ENCODE peak calls at places on chromosomes 6 and 20, in nine cellular contexts. H is RPMI7951; E is BJ; G is dorsolateral prefrontal cortex; R is NCI-H1694 treated with DMSO at 0.1 percent for 48 hours; C is Daoy; X is CD4-positive, alpha-beta memory T cell; Y is iPS DF 19.7; F is upper lobe of right lung. U is an unnamed sample.
A peak's percentile ranks its signal among the peaks of the same experiment; 100 is the strongest.

GRCh38 chr6:47278545-47278944 is 31.2 kb downstream of the TNFRSF21 start:
- DNase-seq in H (peak; percentile 31), E (no peak), G (no peak), R (no peak), C (no peak), X (no peak), Y (no peak), F (no peak), U (no peak)

GRCh38 chr6:69584913-69585729 is 211.7 kb downstream of the LMBRD1 start:
- DNase-seq in H (no peak), E (peak; percentile 8), G (no peak), R (peak; percentile 27), C (no peak), X (peak; percentile 2), Y (no peak), F (no peak), U (peak; percentile 48)

GRCh38 chr6:142009647-142010046 is 123.1 kb upstream of the GJE1 start:
- DNase-seq in H (peak; percentile 93), E (peak; percentile 46), G (no peak), R (no peak), C (peak; percentile 55), X (no peak), Y (no peak), F (no peak), U (no peak)

GRCh38 chr6:44243345-44243744 is 3.6 kb upstream of the HSP90AB1 start:
- DNase-seq in H (no peak), E (no peak), G (no peak), R (no peak), C (no peak), X (no peak), Y (no peak), F (no peak), U (no peak)

GRCh38 chr20:13453367-13453766 is 185.4 kb downstream of the TASP1 start:
- DNase-seq in H (no peak), E (no peak), G (no peak), R (no peak), C (no peak), X (no peak), Y (no peak), F (no peak), U (no peak)

GRCh38 chr6:139699335-139699734 is 324.9 kb upstream of the CITED2 start:
- DNase-seq in H (peak; percentile 56), E (peak; percentile 52), G (no peak), R (no peak), C (no peak), X (no peak), Y (no peak), F (no peak), U (no peak)

GRCh38 chr20:47174844-47175243 is 181.7 kb downstream of the ZMYND8 start:
- DNase-seq in H (no peak), E (no peak), G (no peak), R (no peak), C (no peak), X (no peak), Y (no peak), F (no peak), U (no peak)

GRCh38 chr6:36639171-36639808 is 39.2 kb upstream of the CDKN1A start:
- DNase-seq in H (no peak), E (no peak), G (no peak), R (no peak), C (no peak), X (peak; percentile 22), Y (no peak), F (no peak), U (no peak)

GRCh38 chr20:37411408-37412306 is 65.7 kb downstream of the SRC start:
- DNase-seq in H (peak; percentile 41), E (no peak), G (no peak), R (peak; percentile 16), C (no peak), X (no peak), Y (no peak), F (no peak), U (no peak)

GRCh38 chr6:46652232-46652602 is 401 bp downstream of the CYP39A1 start:
- DNase-seq in H (no peak), E (no peak), G (no peak), R (no peak), C (no peak), X (no peak), Y (no peak), F (no peak), U (no peak)

GRCh38 chr6:33819021-33819420 is 15.2 kb upstream of the MLN start:
- DNase-seq in H (no peak), E (no peak), G (no peak), R (no peak), C (no peak), X (no peak), Y (no peak), F (no peak), U (no peak)

GRCh38 chr6:712805-713204 is 19.9 kb upstream of the EXOC2 start:
- DNase-seq in H (no peak), E (no peak), G (no peak), R (no peak), C (no peak), X (no peak), Y (no peak), F (no peak), U (no peak)

GRCh38 chr20:52280407-52280806 is 88.8 kb upstream of the ZFP64 start:
- DNase-seq in H (no peak), E (no peak), G (no peak), R (no peak), C (no peak), X (no peak), Y (no peak), F (no peak), U (no peak)

GRCh38 chr20:17066955-17067354 is 159.9 kb upstream of the PCSK2 start:
- DNase-seq in H (no peak), E (no peak), G (no peak), R (no peak), C (no peak), X (no peak), Y (no peak), F (no peak), U (no peak)

GRCh38 chr6:170095273-170095976 is 195.5 kb downstream of the DLL1 start:
- DNase-seq in H (no peak), E (no peak), G (peak; percentile 24), R (no peak), C (peak; percentile 1), X (no peak), Y (no peak), F (peak; percentile 49), U (no peak)

GRCh38 chr6:166775180-166775922 is 148.3 kb upstream of the RPS6KA2 start:
- DNase-seq in H (peak; percentile 65), E (no peak), G (peak; percentile 50), R (peak; percentile 23), C (peak; percentile 50), X (peak; percentile 73), Y (no peak), F (peak; percentile 67), U (peak; percentile 66)

GRCh38 chr6:24777227-24777626 is 2.5 kb downstream of the GMNN start:
- DNase-seq in H (no peak), E (no peak), G (no peak), R (no peak), C (no peak), X (no peak), Y (no peak), F (no peak), U (no peak)

GRCh38 chr20:37095609-37096414 is at the start of gene RBL1:
- DNase-seq in H (peak; percentile 92), E (peak; percentile 20), G (peak; percentile 78), R (peak; percentile 81), C (peak; percentile 89), X (peak; percentile 91), Y (peak; percentile 65), F (peak; percentile 92), U (peak; percentile 85)

GRCh38 chr6:156126535-156126934 is 650.6 kb upstream of the ARID1B start:
- DNase-seq in H (no peak), E (no peak), G (no peak), R (no peak), C (no peak), X (no peak), Y (no peak), F (no peak), U (no peak)

GRCh38 chr20:24970030-24970553 is 21.0 kb downstream of the CST7 start:
- DNase-seq in H (no peak), E (no peak), G (peak; percentile 9), R (no peak), C (no peak), X (no peak), Y (no peak), F (no peak), U (no peak)

GRCh38 chr6:10557886-10558285 is 36.7 kb downstream of the GCNT2 start:
- DNase-seq in H (no peak), E (no peak), G (no peak), R (no peak), C (no peak), X (no peak), Y (no peak), F (no peak), U (no peak)

GRCh38 chr20:43755851-43756250 is 29.0 kb upstream of the GTSF1L start:
- DNase-seq in H (peak; percentile 82), E (peak; percentile 30), G (no peak), R (no peak), C (no peak), X (no peak), Y (no peak), F (no peak), U (no peak)

GRCh38 chr6:128225610-128226009 is 294.8 kb downstream of the PTPRK start:
- DNase-seq in H (no peak), E (no peak), G (no peak), R (no peak), C (no peak), X (no peak), Y (no peak), F (no peak), U (no peak)

GRCh38 chr20:35697696-35698297 is 1.4 kb downstream of the NFS1 start:
- DNase-seq in H (no peak), E (no peak), G (no peak), R (no peak), C (no peak), X (no peak), Y (no peak), F (peak; percentile 21), U (no peak)

GRCh38 chr20:31811796-31812728 is 7.1 kb upstream of the MYLK2 start:
- DNase-seq in H (peak; percentile 98), E (no peak), G (no peak), R (peak; percentile 31), C (peak; percentile 61), X (no peak), Y (no peak), F (no peak), U (no peak)

GRCh38 chr6:168188974-168189678 is 110.1 kb upstream of the FRMD1 start:
- DNase-seq in H (no peak), E (no peak), G (no peak), R (no peak), C (no peak), X (no peak), Y (no peak), F (no peak), U (no peak)

GRCh38 chr20:63821824-63822223 is 9.2 kb downstream of the ZBTB46 start:
- DNase-seq in H (no peak), E (no peak), G (no peak), R (no peak), C (no peak), X (no peak), Y (no peak), F (no peak), U (no peak)

U was measured in cerebellum.